ENCODE peak calls at places on chromosomes 16 and 17, in six cellular contexts. Q is thyroid gland, V is thoracic aorta, O is neural progenitor cell, E is lower leg skin, D is pancreas. Y is an unnamed sample.

GRCh38 chr16:2475413-2476344 is 752 bp downstream of the TBC1D24 start:
- DNase-seq in Q (peak), V (no peak), O (peak), E (no peak), D (peak), Y (no peak)

GRCh38 chr17:42255425-42255810 is 20.8 kb downstream of the STAT5B start:
- DNase-seq in Q (no peak), V (no peak), O (no peak), E (no peak), D (no peak), Y (no peak)

GRCh38 chr16:5018791-5019190 is 14.9 kb downstream of the NAGPA start:
- DNase-seq in Q (no peak), V (no peak), O (no peak), E (no peak), D (no peak), Y (no peak)

GRCh38 chr17:66715076-66715675 is 119.7 kb upstream of the CACNG5 start:
- DNase-seq in Q (no peak), V (no peak), O (no peak), E (peak), D (no peak), Y (no peak)

GRCh38 chr17:39722965-39723848 is 7.1 kb downstream of the MIEN1 start:
- DNase-seq in Q (no peak), V (no peak), O (no peak), E (no peak), D (peak), Y (no peak)

GRCh38 chr17:59388070-59388556 is 56.7 kb downstream of the YPEL2 start:
- DNase-seq in Q (no peak), V (no peak), O (no peak), E (no peak), D (no peak), Y (no peak)

GRCh38 chr16:347203-347602 is 5.3 kb downstream of the AXIN1 start:
- DNase-seq in Q (no peak), V (no peak), O (no peak), E (no peak), D (no peak), Y (no peak)

GRCh38 chr16:66155933-66156332 is 210.6 kb upstream of the CDH5 start:
- DNase-seq in Q (no peak), V (no peak), O (no peak), E (no peak), D (no peak), Y (no peak)

GRCh38 chr17:68431661-68432071 is 25.6 kb downstream of the WIPI1 start:
- DNase-seq in Q (peak), V (no peak), O (peak), E (peak), D (no peak), Y (no peak)

GRCh38 chr16:30787613-30788378 is 791 bp upstream of the ZNF629 start:
- DNase-seq in Q (no peak), V (no peak), O (no peak), E (no peak), D (no peak), Y (no peak)

GRCh38 chr16:75494696-75495601 is at the start of gene CHST6:
- DNase-seq in Q (peak), V (no peak), O (peak), E (no peak), D (peak), Y (no peak)
- H3K4me3 ChIP-seq in Q (peak), V (peak), O (peak), E (no peak), D (peak), Y (no peak)

GRCh38 chr17:49356320-49356719 is 5.7 kb downstream of the ZNF652 start:
- DNase-seq in Q (no peak), V (no peak), O (no peak), E (no peak), D (no peak), Y (no peak)

GRCh38 chr17:49358638-49359247 is 3.3 kb downstream of the ZNF652 start:
- DNase-seq in Q (no peak), V (no peak), O (no peak), E (peak), D (no peak), Y (no peak)

GRCh38 chr17:49359990-49360795 is 1.9 kb downstream of the ZNF652 start:
- DNase-seq in Q (no peak), V (no peak), O (peak), E (peak), D (no peak), Y (no peak)

GRCh38 chr17:49360796-49361128 is 1.3 kb downstream of the ZNF652 start:
- DNase-seq in Q (peak), V (no peak), O (peak), E (peak), D (no peak), Y (no peak)

DNA sequence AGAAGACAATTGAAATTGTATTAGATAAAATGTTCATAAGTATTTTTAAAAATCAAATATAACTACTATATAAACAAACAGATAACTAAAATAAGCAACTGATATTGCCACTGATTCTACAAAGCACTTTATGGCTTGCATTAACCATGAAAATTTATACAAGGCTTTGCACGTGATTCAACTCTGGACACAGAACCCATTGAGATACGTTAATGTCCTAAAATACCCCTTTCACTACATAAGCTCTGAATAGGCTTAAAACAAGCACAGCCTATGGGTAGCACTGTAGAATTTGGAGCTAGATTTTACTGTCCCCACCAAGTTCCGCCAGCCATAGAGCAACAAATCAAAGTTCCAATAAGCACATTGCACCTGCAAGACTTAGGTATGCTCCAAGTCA is 4.5 kb downstream of the ZNF652 start:
- DNase-seq in Q (no peak), V (no peak), O (no peak), E (peak), D (no peak), Y (no peak)
- H3K4me3 ChIP-seq in Q (no peak), V (no peak), O (no peak), E (no peak), D (no peak), Y (peak)

GRCh38 chr17:28570716-28571254 is 539 bp downstream of the PIGS start:
- DNase-seq in Q (peak), V (no peak), O (peak), E (no peak), D (no peak), Y (no peak)

GRCh38 chr17:28573966-28574480 is 2.7 kb downstream of the ALDOC start:
- DNase-seq in Q (no peak), V (no peak), O (no peak), E (no peak), D (peak), Y (no peak)

GRCh38 chr17:28571255-28572122 is at the start of gene PIGS:
- DNase-seq in Q (peak), V (peak), O (peak), E (peak), D (peak), Y (peak)

GRCh38 chr17:28573521-28573920 is 2.2 kb upstream of the PIGS start:
- DNase-seq in Q (no peak), V (no peak), O (no peak), E (no peak), D (peak), Y (no peak)

DNA sequence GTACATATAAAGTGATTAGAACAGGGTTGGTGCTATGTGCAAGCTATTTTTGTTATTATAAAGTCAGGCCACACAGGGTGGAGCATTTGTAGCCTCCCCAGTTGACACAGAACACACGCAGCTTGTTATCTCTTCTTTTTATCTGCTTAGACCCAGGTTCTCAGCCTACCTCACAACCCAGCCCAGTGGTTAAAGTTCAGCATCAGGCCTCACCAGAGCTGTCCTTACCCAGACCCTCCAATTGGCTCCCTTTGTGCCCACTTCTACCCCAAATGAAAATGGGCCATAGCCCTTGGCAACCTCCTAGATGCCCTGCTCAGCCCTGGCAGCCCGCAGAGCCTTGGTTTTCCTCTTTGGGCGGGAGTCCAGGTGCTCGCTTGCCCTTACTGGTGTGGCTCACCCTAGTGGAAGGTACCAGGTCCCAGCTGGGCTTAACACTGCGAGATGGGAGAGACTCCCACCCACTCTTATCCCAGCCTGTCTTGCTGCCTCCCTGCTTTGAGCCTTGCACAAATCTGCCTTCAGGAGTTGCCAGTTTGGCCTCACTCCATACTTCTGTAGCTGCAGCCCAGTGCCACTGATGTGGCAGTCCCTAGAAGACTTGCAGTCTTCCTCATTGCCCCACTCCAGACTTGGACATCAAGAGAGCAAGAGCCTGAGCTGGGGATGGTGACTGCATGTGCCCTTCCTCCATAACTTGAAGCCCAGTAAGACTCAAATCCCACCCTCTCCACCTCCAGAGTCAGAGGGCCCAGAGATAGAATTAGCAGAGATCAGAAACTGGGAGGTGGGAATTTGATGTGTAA is 1.2 kb upstream of the PIGS start:
- DNase-seq in Q (no peak), V (no peak), O (no peak), E (no peak), D (peak), Y (no peak)
- H3K4me3 ChIP-seq in Q (peak), V (peak), O (no peak), E (no peak), D (peak), Y (peak)

DNA sequence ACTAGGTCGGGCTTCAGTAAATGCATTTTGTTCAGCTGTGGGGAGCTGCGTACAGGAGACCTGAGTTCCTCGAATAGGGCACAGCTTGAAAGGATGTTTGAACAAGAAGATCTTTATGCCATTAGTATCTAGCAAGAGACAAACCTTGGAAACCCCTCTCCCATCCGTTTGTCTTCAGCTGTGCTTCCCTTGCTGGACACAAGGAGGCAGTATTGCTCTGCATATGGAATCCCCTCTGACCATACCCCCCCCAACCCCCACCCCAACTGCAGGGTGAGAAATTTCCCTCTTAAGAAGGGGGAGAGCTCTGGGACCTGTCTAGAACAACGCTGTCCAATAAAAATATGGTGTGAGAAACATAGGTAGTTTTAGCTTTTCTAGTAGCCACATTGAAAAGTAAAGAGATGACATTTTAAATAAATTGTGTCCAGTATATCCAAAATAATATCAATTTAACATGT is 1.6 kb downstream of the MRM1 start:
- DNase-seq in Q (peak), V (no peak), O (peak), E (no peak), D (no peak), Y (no peak)
- H3K4me3 ChIP-seq in Q (peak), V (peak), O (peak), E (peak), D (peak), Y (peak)

GRCh38 chr17:18246880-18247612 is 11.5 kb downstream of the FLII start:
- DNase-seq in Q (peak), V (no peak), O (peak), E (peak), D (peak), Y (no peak)
- H3K4me3 ChIP-seq in Q (no peak), V (no peak), O (peak), E (no peak), D (no peak), Y (no peak)

DNA sequence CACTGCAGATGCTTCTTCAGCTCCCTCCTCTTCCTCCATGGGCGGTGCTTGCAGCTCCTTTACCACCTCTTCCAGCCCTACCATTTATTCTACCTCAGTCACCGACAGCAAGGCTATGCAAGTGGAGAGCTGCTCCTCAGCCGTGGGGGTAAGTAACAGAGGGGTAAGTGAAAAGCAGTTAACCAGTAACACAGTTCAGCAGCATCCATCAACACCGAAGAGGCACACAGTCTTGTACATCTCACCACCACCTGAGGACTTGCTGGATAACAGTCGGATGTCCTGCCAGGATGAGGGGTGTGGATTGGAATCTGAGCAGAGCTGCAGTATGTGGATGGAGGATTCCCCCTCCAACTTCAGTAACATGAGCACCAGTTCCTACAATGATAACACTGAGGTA is 79.3 kb downstream of the NQO1 start:
- DNase-seq in Q (no peak), V (no peak), O (no peak), E (no peak), D (no peak), Y (no peak)
- H3K4me3 ChIP-seq in Q (no peak), V (no peak), O (no peak), E (no peak), D (no peak), Y (no peak)

GRCh38 chr17:55706808-55707773 is 15.6 kb downstream of the TMEM100 start:
- DNase-seq in Q (no peak), V (no peak), O (peak), E (no peak), D (no peak), Y (no peak)
- H3K4me3 ChIP-seq in Q (no peak), V (no peak), O (no peak), E (no peak), D (no peak), Y (no peak)

GRCh38 chr16:85778873-85779272 is 20.5 kb downstream of the EMC8 start:
- DNase-seq in Q (no peak), V (no peak), O (no peak), E (no peak), D (no peak), Y (no peak)

GRCh38 chr16:85774811-85775210 is 23.9 kb upstream of the C16orf74 start:
- DNase-seq in Q (no peak), V (no peak), O (no peak), E (no peak), D (no peak), Y (no peak)

GRCh38 chr16:85780281-85780680 is 19.1 kb downstream of the EMC8 start:
- DNase-seq in Q (no peak), V (no peak), O (no peak), E (no peak), D (no peak), Y (no peak)

GRCh38 chr16:85781156-85781555 is 18.2 kb downstream of the EMC8 start:
- DNase-seq in Q (no peak), V (no peak), O (no peak), E (no peak), D (no peak), Y (peak)

GRCh38 chr16:85777583-85778310 is 21.6 kb downstream of the EMC8 start:
- DNase-seq in Q (no peak), V (no peak), O (no peak), E (no peak), D (no peak), Y (peak)
- H3K4me3 ChIP-seq in Q (no peak), V (no peak), O (no peak), E (no peak), D (no peak), Y (no peak)